ENCODE peak calls at places on chromosomes 2 and 18, in five cellular contexts. One of them, this sample, is unnamed.
A peak's percentile ranks its signal among the peaks of the same experiment; 100 is the strongest.

GRCh38 chr2:11398710-11399109 is 54.3 kb upstream of the ROCK2 start:
- DNase-seq in HCT116: no peak
- DNase-seq in MM.1S: no peak
- DNase-seq in neural progenitor cell: no peak
- DNase-seq in GM23248: no peak
- DNase-seq in this sample: no peak

GRCh38 chr2:237967463-237967871 is 653 bp downstream of the UBE2F start:
- DNase-seq in HCT116: no peak
- DNase-seq in MM.1S: no peak
- DNase-seq in neural progenitor cell: peak; percentile 45
- DNase-seq in GM23248: peak; percentile 58
- DNase-seq in this sample: peak; percentile 11

GRCh38 chr18:29652797-29653196 is 1389.7 kb downstream of the DSC3 start:
- DNase-seq in neural progenitor cell: no peak
- DNase-seq in GM23248: no peak
- DNase-seq in HCT116: no peak
- DNase-seq in MM.1S: no peak
- DNase-seq in this sample: peak; percentile 32

GRCh38 chr2:20557635-20558034 is 93.3 kb downstream of the HS1BP3 start:
- DNase-seq in HCT116: no peak
- DNase-seq in neural progenitor cell: no peak
- DNase-seq in GM23248: no peak
- DNase-seq in MM.1S: no peak
- DNase-seq in this sample: no peak

GRCh38 chr18:45590060-45590537 is 25.2 kb upstream of the SLC14A2 start:
- DNase-seq in MM.1S: no peak
- DNase-seq in GM23248: peak; percentile 23
- DNase-seq in HCT116: no peak
- DNase-seq in neural progenitor cell: no peak
- DNase-seq in this sample: peak; percentile 1

GRCh38 chr2:178855151-178855550 is 47.9 kb upstream of the TTN start:
- DNase-seq in GM23248: peak; percentile 6
- DNase-seq in HCT116: no peak
- DNase-seq in neural progenitor cell: no peak
- DNase-seq in MM.1S: no peak
- DNase-seq in this sample: no peak

GRCh38 chr2:24721470-24721869 is 71.7 kb downstream of the PTRHD1 start:
- DNase-seq in GM23248: peak; percentile 87
- DNase-seq in MM.1S: no peak
- DNase-seq in HCT116: no peak
- DNase-seq in neural progenitor cell: peak; percentile 34
- DNase-seq in this sample: peak; percentile 46

GRCh38 chr2:144826105-144826504 is 306.2 kb upstream of the ZEB2 start:
- DNase-seq in neural progenitor cell: no peak
- DNase-seq in GM23248: no peak
- DNase-seq in HCT116: no peak
- DNase-seq in MM.1S: no peak
- DNase-seq in this sample: no peak

GRCh38 chr2:37846207-37846606 is 78.9 kb upstream of the RMDN2 start:
- DNase-seq in HCT116: no peak
- DNase-seq in neural progenitor cell: no peak
- DNase-seq in MM.1S: no peak
- DNase-seq in GM23248: no peak
- DNase-seq in this sample: no peak

GRCh38 chr2:156341482-156342251 is 9.1 kb upstream of the NR4A2 start:
- DNase-seq in GM23248: peak; percentile 97
- DNase-seq in HCT116: peak; percentile 86
- DNase-seq in neural progenitor cell: peak; percentile 85
- DNase-seq in MM.1S: peak; percentile 98
- DNase-seq in this sample: peak; percentile 90

GRCh38 chr2:210269148-210269547 is 43.9 kb upstream of the ACADL start:
- DNase-seq in GM23248: no peak
- DNase-seq in HCT116: no peak
- DNase-seq in MM.1S: no peak
- DNase-seq in neural progenitor cell: peak; percentile 44
- DNase-seq in this sample: no peak

GRCh38 chr18:62486290-62486964 is 36.4 kb upstream of the ZCCHC2 start:
- DNase-seq in GM23248: peak; percentile 88
- DNase-seq in neural progenitor cell: no peak
- DNase-seq in MM.1S: no peak
- DNase-seq in HCT116: peak; percentile 94
- DNase-seq in this sample: peak; percentile 98

GRCh38 chr2:231708773-231709635 is 679 bp downstream of the PTMA start:
- DNase-seq in MM.1S: peak; percentile 37
- DNase-seq in GM23248: peak; percentile 83
- DNase-seq in neural progenitor cell: peak; percentile 64
- DNase-seq in HCT116: no peak
- DNase-seq in this sample: peak; percentile 12

GRCh38 chr2:50956886-50957285 is 75.0 kb downstream of the NRXN1 start:
- DNase-seq in neural progenitor cell: no peak
- DNase-seq in GM23248: no peak
- DNase-seq in HCT116: no peak
- DNase-seq in MM.1S: no peak
- DNase-seq in this sample: peak; percentile 18

GRCh38 chr18:75220786-75221355 is 10.3 kb downstream of the TSHZ1 start:
- DNase-seq in HCT116: no peak
- DNase-seq in GM23248: no peak
- DNase-seq in MM.1S: no peak
- DNase-seq in neural progenitor cell: no peak
- DNase-seq in this sample: no peak

DNA sequence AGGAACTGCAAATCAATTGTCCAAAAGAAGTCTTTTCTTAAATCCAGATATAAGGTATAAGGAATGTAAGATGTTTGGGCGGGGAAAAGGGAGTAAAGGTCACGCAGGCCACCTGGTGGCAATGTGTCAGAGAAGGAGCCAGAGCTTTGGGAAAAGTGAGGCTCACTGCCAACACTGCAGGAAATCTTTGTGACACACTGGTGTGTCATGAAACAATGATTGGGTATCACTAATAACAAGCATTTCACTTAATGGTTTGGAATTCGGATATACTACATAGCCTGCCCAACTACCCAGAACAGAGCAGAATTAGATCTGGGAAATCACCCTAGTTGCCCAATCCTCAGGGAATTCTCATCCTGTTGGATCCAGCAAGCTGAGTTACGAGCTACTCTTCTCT is 61.0 kb downstream of the RBMS1 start:
- DNase-seq in HCT116: peak; percentile 67
- DNase-seq in GM23248: peak; percentile 84
- DNase-seq in neural progenitor cell: peak; percentile 25
- DNase-seq in MM.1S: no peak
- DNase-seq in this sample: peak; percentile 97
- TF ChIP-seq EZH2phosphoT487 in HCT116: no peak
- TF ChIP-seq EZH2phosphoT487 in GM23248: no peak
- TF ChIP-seq EZH2phosphoT487 in neural progenitor cell: no peak
- TF ChIP-seq EZH2phosphoT487 in MM.1S: no peak
- TF ChIP-seq EZH2phosphoT487 in this sample: no peak

DNA sequence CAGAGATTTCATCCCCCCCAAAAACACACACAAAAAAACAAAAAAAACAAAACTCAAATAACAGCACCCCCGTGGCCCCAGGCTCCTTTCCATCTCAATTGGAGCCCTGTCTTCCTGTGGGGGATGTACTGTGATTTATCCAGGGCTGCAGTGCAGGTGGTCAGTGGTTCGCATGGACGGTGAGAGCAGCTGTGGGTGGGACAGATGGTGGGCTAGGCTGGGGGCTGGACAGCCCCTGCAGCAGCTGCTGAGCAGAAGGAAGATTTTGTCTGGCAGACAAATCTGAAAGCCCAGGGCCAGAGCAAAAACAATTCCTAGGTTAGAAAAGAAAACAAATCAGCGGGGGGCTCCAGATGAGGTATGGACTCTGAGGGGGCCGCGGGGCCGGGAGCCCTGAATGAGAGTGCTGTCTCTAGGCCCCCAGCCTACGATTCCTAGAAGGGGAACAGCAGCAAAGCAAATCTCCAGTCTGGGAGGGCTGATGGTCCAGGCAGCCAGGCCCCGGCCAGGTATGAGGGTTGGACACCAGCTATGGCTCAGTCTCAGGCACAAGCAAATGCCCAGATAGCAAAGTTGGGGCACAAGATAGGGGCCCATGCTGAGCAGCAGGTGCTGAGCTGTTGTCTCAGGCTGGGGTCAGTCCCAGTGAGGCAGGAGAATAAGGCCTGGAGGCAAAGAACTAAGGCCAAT is 45.3 kb downstream of the SOWAHC start:
- DNase-seq in GM23248: no peak
- DNase-seq in HCT116: no peak
- DNase-seq in neural progenitor cell: peak; percentile 42
- DNase-seq in MM.1S: no peak
- DNase-seq in this sample: no peak
- H2AFZ ChIP-seq in GM23248: no peak overlapping the region
- H2AFZ ChIP-seq in HCT116: no peak overlapping the region
- H2AFZ ChIP-seq in neural progenitor cell: peak overlapping the region; percentile 76
- H2AFZ ChIP-seq in MM.1S: no peak overlapping the region
- H2AFZ ChIP-seq in this sample: no peak overlapping the region

GRCh38 chr2:95328386-95329125 is 31.4 kb downstream of the KCNIP3 start:
- DNase-seq in GM23248: peak; percentile 55
- DNase-seq in neural progenitor cell: no peak
- DNase-seq in MM.1S: no peak
- DNase-seq in HCT116: no peak
- DNase-seq in this sample: no peak
- H3K9ac ChIP-seq in GM23248: no peak overlapping the region
- H3K9ac ChIP-seq in neural progenitor cell: no peak overlapping the region
- H3K9ac ChIP-seq in MM.1S: no peak overlapping the region
- H3K9ac ChIP-seq in HCT116: no peak overlapping the region
- H3K9ac ChIP-seq in this sample: no peak overlapping the region

DNA sequence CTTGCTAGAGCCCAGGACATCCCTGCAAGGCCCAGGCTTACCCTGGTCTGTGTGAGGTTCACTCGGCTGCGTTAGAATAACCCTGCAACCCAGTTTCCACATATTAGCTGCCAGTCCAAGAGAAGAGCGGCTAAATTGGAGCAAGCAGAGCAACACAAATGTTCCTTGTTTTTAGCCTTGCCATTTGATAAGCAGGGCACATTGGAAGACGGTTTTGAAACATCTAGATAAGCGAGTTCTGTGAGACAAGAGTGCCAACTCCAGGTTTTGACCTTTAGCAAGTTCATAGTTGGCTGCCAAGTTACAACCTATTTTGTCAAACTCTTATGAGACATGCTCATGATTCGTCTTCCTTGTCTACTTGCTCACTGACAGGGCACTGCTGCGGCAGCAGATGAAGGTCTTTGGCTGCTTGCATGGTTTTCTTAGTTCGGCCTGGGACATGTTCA is 23.5 kb downstream of the DPP4 start:
- DNase-seq in HCT116: no peak
- DNase-seq in neural progenitor cell: no peak
- DNase-seq in GM23248: no peak
- DNase-seq in MM.1S: no peak
- DNase-seq in this sample: no peak
- TF ChIP-seq EZH2phosphoT487 in HCT116: no peak
- TF ChIP-seq EZH2phosphoT487 in neural progenitor cell: no peak
- TF ChIP-seq EZH2phosphoT487 in GM23248: no peak
- TF ChIP-seq EZH2phosphoT487 in MM.1S: no peak
- TF ChIP-seq EZH2phosphoT487 in this sample: no peak

GRCh38 chr2:162890690-162891311 is 52.2 kb upstream of the KCNH7 start:
- DNase-seq in GM23248: peak; percentile 85
- DNase-seq in HCT116: peak; percentile 49
- DNase-seq in MM.1S: peak; percentile 65
- DNase-seq in neural progenitor cell: peak; percentile 73
- DNase-seq in this sample: peak; percentile 71
- H2AFZ ChIP-seq in GM23248: peak overlapping the region; percentile 29
- H2AFZ ChIP-seq in HCT116: peak overlapping the region; percentile 72
- H2AFZ ChIP-seq in MM.1S: peak overlapping the region; percentile 19
- H2AFZ ChIP-seq in neural progenitor cell: no peak overlapping the region
- H2AFZ ChIP-seq in this sample: peak overlapping the region; percentile 32

DNA sequence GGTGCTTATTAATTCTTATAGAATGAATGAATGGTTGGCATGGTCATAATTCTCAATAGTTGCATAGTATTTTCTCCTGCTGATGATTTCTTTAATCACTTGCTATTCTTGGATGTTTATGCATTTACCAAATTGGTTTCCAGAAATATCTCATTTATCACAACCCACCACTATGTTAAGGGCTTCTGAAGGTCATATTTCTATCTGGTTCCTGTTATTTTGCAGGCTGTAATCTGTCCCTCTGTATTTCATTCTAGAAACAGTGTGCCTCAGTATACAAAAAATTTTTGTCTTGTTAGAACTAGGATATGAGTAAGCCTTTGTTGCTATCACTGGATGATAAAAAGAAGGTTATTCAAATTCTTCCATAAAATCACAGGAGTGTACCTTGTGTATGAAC is 6.1 kb upstream of the ATP8B1 start:
- DNase-seq in HCT116: no peak
- DNase-seq in GM23248: no peak
- DNase-seq in MM.1S: no peak
- DNase-seq in neural progenitor cell: no peak
- DNase-seq in this sample: no peak
- H3K9ac ChIP-seq in HCT116: no peak overlapping the region
- H3K9ac ChIP-seq in GM23248: no peak overlapping the region
- H3K9ac ChIP-seq in MM.1S: no peak overlapping the region
- H3K9ac ChIP-seq in neural progenitor cell: no peak overlapping the region
- H3K9ac ChIP-seq in this sample: no peak overlapping the region